ENCODE peak calls at places on chromosomes 5 and 9, in ten cellular contexts. One of them, this sample, is unnamed.

GRCh38 chr5:61330341-61330878 is 1.6 kb upstream of the ZSWIM6 start:
- DNase-seq in brain microvascular endothelial cell: no peak
- DNase-seq in CD8-positive, alpha-beta T cell: no peak
- DNase-seq in LHCN-M2: peak; percentile 68
- DNase-seq in Kasumi-1: peak; percentile 54
- DNase-seq in NCI-H2081: peak; percentile 60
- DNase-seq in epithelial cell of esophagus: peak; percentile 66
- DNase-seq in HuH-7: peak; percentile 20
- DNase-seq in ELR: peak; percentile 64
- DNase-seq in A172: peak; percentile 61
- DNase-seq in this sample: no peak

GRCh38 chr9:83708515-83709158 is 879 bp upstream of the UBQLN1 start:
- DNase-seq in brain microvascular endothelial cell: peak; percentile 45
- DNase-seq in CD8-positive, alpha-beta T cell: peak; percentile 19
- DNase-seq in LHCN-M2: peak; percentile 56
- DNase-seq in Kasumi-1: peak; percentile 46
- DNase-seq in NCI-H2081: peak; percentile 49
- DNase-seq in epithelial cell of esophagus: peak; percentile 72
- DNase-seq in HuH-7: peak; percentile 60
- DNase-seq in ELR: peak; percentile 71
- DNase-seq in A172: peak; percentile 36
- DNase-seq in this sample: peak; percentile 84

GRCh38 chr5:137218471-137218870 is 280.7 kb downstream of the SPOCK1 start:
- DNase-seq in brain microvascular endothelial cell: no peak
- DNase-seq in CD8-positive, alpha-beta T cell: no peak
- DNase-seq in LHCN-M2: peak; percentile 34
- DNase-seq in Kasumi-1: no peak
- DNase-seq in NCI-H2081: no peak
- DNase-seq in epithelial cell of esophagus: peak; percentile 75
- DNase-seq in HuH-7: no peak
- DNase-seq in ELR: peak; percentile 57
- DNase-seq in A172: peak; percentile 68
- DNase-seq in this sample: no peak

GRCh38 chr9:126150411-126151030 is 176.1 kb upstream of the MVB12B start:
- DNase-seq in brain microvascular endothelial cell: no peak
- DNase-seq in CD8-positive, alpha-beta T cell: no peak
- DNase-seq in LHCN-M2: no peak
- DNase-seq in Kasumi-1: no peak
- DNase-seq in NCI-H2081: peak; percentile 69
- DNase-seq in epithelial cell of esophagus: no peak
- DNase-seq in HuH-7: no peak
- DNase-seq in ELR: no peak
- DNase-seq in A172: no peak
- DNase-seq in this sample: no peak

GRCh38 chr9:134544388-134545212 is 97.0 kb upstream of the COL5A1 start:
- DNase-seq in brain microvascular endothelial cell: peak; percentile 67
- DNase-seq in CD8-positive, alpha-beta T cell: no peak
- DNase-seq in LHCN-M2: peak; percentile 66
- DNase-seq in Kasumi-1: no peak
- DNase-seq in NCI-H2081: no peak
- DNase-seq in epithelial cell of esophagus: no peak
- DNase-seq in HuH-7: no peak
- DNase-seq in ELR: peak; percentile 83
- DNase-seq in A172: peak; percentile 95
- DNase-seq in this sample: peak; percentile 38

GRCh38 chr5:65037845-65038815 is 269.4 kb downstream of the CWC27 start:
- DNase-seq in brain microvascular endothelial cell: no peak
- DNase-seq in CD8-positive, alpha-beta T cell: no peak
- DNase-seq in LHCN-M2: no peak
- DNase-seq in Kasumi-1: peak; percentile 3
- DNase-seq in NCI-H2081: peak; percentile 14
- DNase-seq in epithelial cell of esophagus: peak; percentile 45
- DNase-seq in HuH-7: peak; percentile 70
- DNase-seq in ELR: peak; percentile 52
- DNase-seq in A172: no peak
- DNase-seq in this sample: no peak

GRCh38 chr9:114252394-114252793 is 70.5 kb upstream of the ORM1 start:
- DNase-seq in brain microvascular endothelial cell: no peak
- DNase-seq in CD8-positive, alpha-beta T cell: no peak
- DNase-seq in LHCN-M2: no peak
- DNase-seq in Kasumi-1: no peak
- DNase-seq in NCI-H2081: no peak
- DNase-seq in epithelial cell of esophagus: no peak
- DNase-seq in HuH-7: no peak
- DNase-seq in ELR: no peak
- DNase-seq in A172: no peak
- DNase-seq in this sample: no peak

GRCh38 chr5:170603578-170604565 is 100.1 kb downstream of the KCNIP1 start:
- DNase-seq in brain microvascular endothelial cell: peak; percentile 37
- DNase-seq in CD8-positive, alpha-beta T cell: no peak
- DNase-seq in LHCN-M2: peak; percentile 3
- DNase-seq in Kasumi-1: peak; percentile 48
- DNase-seq in NCI-H2081: peak; percentile 23
- DNase-seq in epithelial cell of esophagus: peak; percentile 25
- DNase-seq in HuH-7: peak; percentile 79
- DNase-seq in ELR: peak; percentile 60
- DNase-seq in A172: peak; percentile 56
- DNase-seq in this sample: no peak

GRCh38 chr9:68966496-68966944 is 47.4 kb downstream of the PRKACG start:
- DNase-seq in brain microvascular endothelial cell: no peak
- DNase-seq in CD8-positive, alpha-beta T cell: no peak
- DNase-seq in LHCN-M2: no peak
- DNase-seq in Kasumi-1: no peak
- DNase-seq in NCI-H2081: no peak
- DNase-seq in epithelial cell of esophagus: no peak
- DNase-seq in HuH-7: no peak
- DNase-seq in ELR: no peak
- DNase-seq in A172: no peak
- DNase-seq in this sample: no peak

GRCh38 chr9:131103535-131103934 is 7.2 kb downstream of the AIF1L start:
- DNase-seq in brain microvascular endothelial cell: no peak
- DNase-seq in CD8-positive, alpha-beta T cell: no peak
- DNase-seq in LHCN-M2: no peak
- DNase-seq in Kasumi-1: no peak
- DNase-seq in NCI-H2081: no peak
- DNase-seq in epithelial cell of esophagus: no peak
- DNase-seq in HuH-7: no peak
- DNase-seq in ELR: no peak
- DNase-seq in A172: no peak
- DNase-seq in this sample: no peak

GRCh38 chr9:128936171-128936865 is 11.1 kb downstream of the DOLK start:
- DNase-seq in brain microvascular endothelial cell: no peak
- DNase-seq in CD8-positive, alpha-beta T cell: no peak
- DNase-seq in LHCN-M2: no peak
- DNase-seq in Kasumi-1: no peak
- DNase-seq in NCI-H2081: no peak
- DNase-seq in epithelial cell of esophagus: no peak
- DNase-seq in HuH-7: no peak
- DNase-seq in ELR: no peak
- DNase-seq in A172: no peak
- DNase-seq in this sample: no peak

GRCh38 chr5:35009657-35010056 is 38.1 kb downstream of the AGXT2 start:
- DNase-seq in brain microvascular endothelial cell: no peak
- DNase-seq in CD8-positive, alpha-beta T cell: no peak
- DNase-seq in LHCN-M2: no peak
- DNase-seq in Kasumi-1: no peak
- DNase-seq in NCI-H2081: no peak
- DNase-seq in epithelial cell of esophagus: no peak
- DNase-seq in HuH-7: no peak
- DNase-seq in ELR: no peak
- DNase-seq in A172: no peak
- DNase-seq in this sample: no peak

GRCh38 chr5:116605310-116606070 is 30.9 kb upstream of the SEMA6A start:
- DNase-seq in brain microvascular endothelial cell: no peak
- DNase-seq in CD8-positive, alpha-beta T cell: no peak
- DNase-seq in LHCN-M2: no peak
- DNase-seq in Kasumi-1: no peak
- DNase-seq in NCI-H2081: no peak
- DNase-seq in epithelial cell of esophagus: no peak
- DNase-seq in HuH-7: no peak
- DNase-seq in ELR: no peak
- DNase-seq in A172: no peak
- DNase-seq in this sample: no peak

GRCh38 chr9:18689881-18690280 is 215.9 kb downstream of the ADAMTSL1 start:
- DNase-seq in brain microvascular endothelial cell: no peak
- DNase-seq in CD8-positive, alpha-beta T cell: no peak
- DNase-seq in LHCN-M2: no peak
- DNase-seq in Kasumi-1: no peak
- DNase-seq in NCI-H2081: no peak
- DNase-seq in epithelial cell of esophagus: no peak
- DNase-seq in HuH-7: no peak
- DNase-seq in ELR: no peak
- DNase-seq in A172: no peak
- DNase-seq in this sample: no peak

This sample was measured in left lung.